ENCODE peak calls at places on chromosomes 6 and 20, in eight cellular contexts. N, W, V, D, G, F, L and Y are unnamed samples.

GRCh38 chr6:4957521-4958231 is 46.2 kb downstream of the RPP40 start:
- DNase-seq in N (no peak), G (peak; percentile 46), W (no peak), V (no peak), D (no peak), L (no peak), F (no peak), Y (no peak)

GRCh38 chr20:63049561-63050221 is 42.9 kb upstream of the BHLHE23 start:
- DNase-seq in W (no peak), V (no peak), F (no peak), N (no peak), D (no peak), G (no peak), L (no peak), Y (no peak)

GRCh38 chr6:33082702-33083101 is 6.9 kb downstream of the HLA-DPB1 start:
- DNase-seq in N (no peak), G (peak; percentile 51), L (no peak), F (peak; percentile 29), V (no peak), W (peak; percentile 45), D (no peak), Y (no peak)

GRCh38 chr6:106287215-106287614 is 38.3 kb downstream of the ATG5 start:
- DNase-seq in N (no peak), D (no peak), W (no peak), G (no peak), F (no peak), L (no peak), V (no peak), Y (no peak)

GRCh38 chr20:6708010-6708409 is 59.5 kb upstream of the BMP2 start:
- DNase-seq in F (peak; percentile 74), D (no peak), W (no peak), N (no peak), V (no peak), L (no peak), G (no peak), Y (no peak)

GRCh38 chr6:27545271-27546046 is 72.6 kb upstream of the ZNF184 start:
- DNase-seq in G (peak; percentile 92), V (no peak), N (no peak), F (no peak), L (no peak), W (no peak), D (peak; percentile 28), Y (no peak)

GRCh38 chr6:2952557-2953095 is 18.7 kb downstream of the SERPINB6 start:
- DNase-seq in W (peak; percentile 34), G (peak; percentile 91), L (peak; percentile 44), V (peak; percentile 56), N (peak; percentile 69), D (peak; percentile 76), F (peak; percentile 78), Y (peak; percentile 75)

GRCh38 chr6:169246445-169246844 is 7.2 kb downstream of the THBS2 start:
- DNase-seq in D (no peak), G (no peak), W (no peak), N (no peak), F (no peak), L (no peak), V (no peak), Y (no peak)

GRCh38 chr6:21500314-21500713 is 93.2 kb upstream of the SOX4 start:
- DNase-seq in G (no peak), L (no peak), N (no peak), W (no peak), F (no peak), V (no peak), D (no peak), Y (no peak)

GRCh38 chr20:6693178-6693807 is 74.2 kb upstream of the BMP2 start:
- DNase-seq in G (no peak), F (no peak), D (no peak), W (no peak), L (no peak), N (no peak), V (no peak), Y (no peak)

GRCh38 chr6:89281779-89282246 is 33.3 kb downstream of the GABRR2 start:
- DNase-seq in V (peak; percentile 12), N (no peak), G (peak; percentile 74), L (peak; percentile 19), D (peak; percentile 25), W (no peak), F (no peak), Y (peak; percentile 69)

GRCh38 chr6:125961117-125961516 is 4.5 kb downstream of the HINT3 start:
- DNase-seq in W (no peak), N (no peak), V (no peak), D (no peak), L (no peak), F (no peak), G (no peak), Y (no peak)

GRCh38 chr6:158213925-158214674 is 46.0 kb downstream of the GTF2H5 start:
- DNase-seq in N (peak; percentile 21), G (peak; percentile 66), W (peak; percentile 63), F (peak; percentile 63), V (peak; percentile 40), D (peak; percentile 46), L (peak; percentile 24), Y (no peak)

GRCh38 chr6:144809120-144809519 is 524.0 kb downstream of the UTRN start:
- DNase-seq in V (no peak), F (no peak), D (no peak), N (no peak), W (no peak), L (no peak), G (no peak), Y (no peak)
- TF ChIP-seq CTCF in V (no peak), F (no peak), D (no peak), N (no peak), W (no peak), L (no peak), G (no peak), Y (no peak)

DNA sequence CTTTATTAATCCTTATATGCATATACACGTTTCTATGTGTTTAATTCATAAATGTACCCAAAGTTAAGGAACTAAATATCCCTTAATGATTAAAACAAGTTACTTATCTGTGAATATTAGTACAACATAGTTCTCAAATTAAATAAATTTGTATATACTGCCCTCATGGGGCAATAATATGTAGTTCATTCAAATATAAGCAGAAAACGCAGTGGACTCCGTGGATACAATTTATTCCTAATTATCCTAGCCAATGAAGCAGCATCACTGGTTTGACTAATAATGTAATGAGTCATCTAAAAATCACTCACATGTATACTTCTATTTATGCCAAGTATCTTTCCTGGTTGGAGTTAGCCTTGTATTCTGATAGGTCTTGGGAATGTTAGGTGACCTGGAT is 111.6 kb downstream of the TBC1D32 start:
- DNase-seq in V (no peak), F (no peak), W (no peak), N (no peak), G (no peak), D (no peak), L (no peak), Y (no peak)
- TF ChIP-seq CTCF in V (no peak), F (peak; percentile 34), W (no peak), N (peak; percentile 40), G (no peak), D (peak; percentile 62), L (no peak), Y (no peak)

GRCh38 chr20:46772901-46773300 is 63.5 kb downstream of the SLC2A10 start:
- DNase-seq in W (no peak), L (no peak), V (no peak), F (no peak), G (peak; percentile 31), D (no peak), N (no peak), Y (no peak)
- TF ChIP-seq CTCF in W (no peak), L (no peak), V (no peak), F (no peak), G (peak; percentile 31), D (peak; percentile 50), N (peak; percentile 51), Y (no peak)

GRCh38 chr6:52724406-52725121 is 38.7 kb downstream of the GSTA2 start:
- DNase-seq in G (peak; percentile 75), W (peak; percentile 82), D (peak; percentile 59), L (peak; percentile 23), F (peak; percentile 94), N (peak; percentile 20), V (peak; percentile 36), Y (peak; percentile 52)
- TF ChIP-seq CTCF in G (peak; percentile 58), W (peak; percentile 92), D (peak; percentile 77), L (peak; percentile 55), F (peak; percentile 83), N (peak; percentile 76), V (peak; percentile 30), Y (no peak)

GRCh38 chr6:31736768-31737314 is 511 bp upstream of the CLIC1 start:
- DNase-seq in D (no peak), V (no peak), G (no peak), L (no peak), N (no peak), F (no peak), W (no peak), Y (no peak)

GRCh38 chr6:31734247-31734702 is 2.1 kb downstream of the CLIC1 start:
- DNase-seq in N (no peak), G (no peak), W (no peak), F (no peak), V (no peak), L (no peak), D (no peak), Y (no peak)

GRCh38 chr6:31736026-31736767 is at the start of gene CLIC1:
- DNase-seq in N (peak; percentile 35), D (peak; percentile 54), F (peak; percentile 83), L (peak; percentile 55), W (peak; percentile 67), V (peak; percentile 60), G (peak; percentile 81), Y (peak; percentile 88)

GRCh38 chr6:31733734-31734133 is 2.6 kb downstream of the CLIC1 start:
- DNase-seq in G (no peak), W (no peak), N (no peak), L (no peak), F (no peak), V (no peak), D (no peak), Y (no peak)

DNA sequence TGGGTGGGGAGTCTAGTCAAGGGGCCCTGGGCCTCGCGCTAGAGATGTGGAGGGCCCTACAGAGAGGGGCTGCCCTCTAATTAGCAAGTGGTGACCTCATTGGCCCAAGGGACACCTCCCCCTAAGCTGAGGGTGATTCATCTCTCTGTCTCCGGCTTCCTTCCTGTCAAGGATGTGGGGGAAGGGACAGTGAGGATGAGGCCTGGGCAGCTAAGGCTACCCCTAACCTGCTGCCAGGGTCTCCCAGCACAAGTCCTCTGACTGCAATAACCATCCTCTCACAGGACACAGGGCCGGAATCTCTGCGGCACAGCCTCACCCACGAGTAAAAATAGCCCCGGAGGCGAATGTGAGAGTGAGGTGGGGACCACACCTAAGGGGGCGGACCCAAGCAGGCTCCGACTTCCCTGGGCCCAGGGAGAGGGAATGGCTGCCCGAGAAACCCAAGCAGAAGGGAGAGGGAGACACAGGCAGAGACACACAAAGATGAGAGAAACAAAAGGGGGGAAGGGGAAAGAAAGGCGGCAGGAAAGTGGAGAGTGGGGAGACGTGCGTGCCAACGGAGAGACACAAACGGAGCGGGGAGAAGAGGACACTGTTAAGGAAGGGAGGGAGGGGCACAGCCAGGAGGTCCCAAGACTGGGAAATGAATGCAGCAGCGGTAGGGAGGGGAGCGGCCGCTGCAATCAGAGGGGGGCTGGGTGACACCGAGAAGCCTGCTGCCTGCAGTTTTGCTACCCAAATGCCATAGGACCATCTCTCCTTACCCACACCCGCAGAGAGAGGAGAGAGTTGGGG is 1.4 kb downstream of the CLIC1 start:
- DNase-seq in N (no peak), V (peak; percentile 55), D (no peak), G (no peak), L (peak; percentile 43), F (no peak), W (peak; percentile 63), Y (peak; percentile 84)
- TF ChIP-seq CTCF in N (no peak), V (no peak), D (no peak), G (no peak), L (no peak), F (no peak), W (no peak), Y (no peak)